ENCODE peak calls at places on chromosomes 12 and 14, in eight cellular contexts. J, L, T, I, H, K, P and V are unnamed samples.

GRCh38 chr12:112294793-112295192 is 87.4 kb downstream of the HECTD4 start:
- DNase-seq in P (no peak), L (no peak), K (no peak), I (no peak), J (no peak), T (no peak), H (no peak), V (no peak)

GRCh38 chr12:47124451-47124850 is 44.7 kb upstream of the AMIGO2 start:
- DNase-seq in L (no peak), P (no peak), K (no peak), H (no peak), J (no peak), T (no peak), I (no peak), V (no peak)

GRCh38 chr14:82710257-82710841 is 1176.7 kb upstream of the SEL1L start:
- DNase-seq in J (peak), I (no peak), K (no peak), L (peak), P (peak), T (peak), H (no peak), V (peak)

GRCh38 chr12:47097276-47097896 is 17.6 kb upstream of the AMIGO2 start:
- DNase-seq in P (no peak), I (no peak), T (no peak), H (no peak), L (no peak), K (no peak), J (no peak), V (no peak)

GRCh38 chr14:70931008-70931407 is 23.7 kb downstream of the PCNX1 start:
- DNase-seq in H (no peak), J (no peak), L (no peak), I (no peak), T (no peak), P (no peak), K (no peak), V (no peak)

GRCh38 chr12:132399092-132400010 is 70.0 kb upstream of the GALNT9 start:
- DNase-seq in L (no peak), H (no peak), I (no peak), J (no peak), P (no peak), K (no peak), T (no peak), V (no peak)

GRCh38 chr14:45664668-45665356 is 411.8 kb upstream of the MIS18BP1 start:
- DNase-seq in L (no peak), I (no peak), J (no peak), P (peak), H (no peak), K (peak), T (no peak), V (peak)

GRCh38 chr12:66379613-66380012 is 77.3 kb downstream of the HELB start:
- DNase-seq in L (no peak), I (no peak), J (no peak), T (no peak), K (no peak), P (no peak), H (no peak), V (no peak)

GRCh38 chr14:102262894-102263462 is 42.0 kb downstream of the MOK start:
- DNase-seq in I (no peak), H (no peak), T (no peak), L (peak), J (no peak), P (peak), K (peak), V (peak)

GRCh38 chr12:90333939-90334338 is 621.0 kb downstream of the CCER1 start:
- DNase-seq in P (no peak), K (no peak), J (no peak), I (no peak), H (no peak), L (no peak), T (no peak), V (no peak)

GRCh38 chr14:93095742-93096510 is 19.8 kb downstream of the ITPK1 start:
- DNase-seq in K (no peak), I (no peak), H (no peak), P (no peak), T (no peak), J (no peak), L (no peak), V (no peak)